ENCODE peak calls at places on chromosome 21, in four cellular contexts. V is brain pericyte, M is left kidney, C is left cardiac atrium. I is an unnamed sample.

GRCh38 chr21:33019885-33020557 is 5.7 kb upstream of the OLIG2 start:
- DNase-seq in C (no peak), M (peak; percentile 52), V (no peak), I (no peak)

GRCh38 chr21:33640697-33641338 is 723 bp downstream of the CRYZL1 start:
- DNase-seq in M (peak; percentile 55), V (no peak), C (no peak), I (no peak)

GRCh38 chr21:45393021-45393420 is 11.9 kb upstream of the COL18A1 start:
- DNase-seq in M (peak; percentile 82), C (peak; percentile 15), V (no peak), I (peak; percentile 54)

GRCh38 chr21:39020751-39021474 is 162.3 kb downstream of the PSMG1 start:
- DNase-seq in C (peak; percentile 45), V (no peak), M (peak; percentile 69), I (peak; percentile 72)

GRCh38 chr21:29091032-29091431 is 17.6 kb upstream of the CCT8 start:
- DNase-seq in C (no peak), M (no peak), V (no peak), I (no peak)

GRCh38 chr21:45126085-45126687 is 51.8 kb downstream of the ADARB1 start:
- DNase-seq in C (no peak), M (peak; percentile 59), V (no peak), I (no peak)

GRCh38 chr21:45031231-45032191 is 42.9 kb upstream of the ADARB1 start:
- DNase-seq in V (peak; percentile 71), C (no peak), M (peak; percentile 48), I (peak; percentile 60)

GRCh38 chr21:26117324-26117971 is 53.1 kb downstream of the APP start:
- DNase-seq in C (no peak), V (no peak), M (no peak), I (no peak)

GRCh38 chr21:31732891-31733520 is 1.1 kb upstream of the SCAF4 start:
- DNase-seq in M (peak; percentile 68), V (no peak), C (no peak), I (peak; percentile 66)

GRCh38 chr21:42524341-42525227 is 10.9 kb downstream of the SLC37A1 start:
- DNase-seq in C (peak; percentile 67), V (no peak), M (peak; percentile 68), I (peak; percentile 89)

GRCh38 chr21:34302496-34302895 is 61.3 kb upstream of the KCNE2 start:
- DNase-seq in M (no peak), V (no peak), C (no peak), I (no peak)

GRCh38 chr21:36400719-36401118 is 15.5 kb downstream of the CHAF1B start:
- DNase-seq in V (no peak), C (no peak), M (no peak), I (peak; percentile 24)

GRCh38 chr21:16071082-16071481 is 341.3 kb downstream of the USP25 start:
- DNase-seq in C (no peak), V (no peak), M (peak; percentile 17), I (peak; percentile 63)

GRCh38 chr21:38438476-38438893 is 59.8 kb downstream of the ERG start:
- DNase-seq in V (no peak), M (peak; percentile 43), C (peak; percentile 82), I (no peak)

GRCh38 chr21:41752231-41752681 is 14.6 kb downstream of the RIPK4 start:
- DNase-seq in V (no peak), C (no peak), M (peak; percentile 88), I (no peak)

GRCh38 chr21:45406801-45407628 is 2.0 kb downstream of the COL18A1 start:
- DNase-seq in V (no peak), C (peak; percentile 36), M (peak; percentile 73), I (peak; percentile 68)